ENCODE peak calls at places on chromosomes 16 and 17, in seven cellular contexts. H, C, M, Q, B, R and F are unnamed samples.

GRCh38 chr16:49756971-49757743 is 98.8 kb downstream of the ZNF423 start:
- DNase-seq in H (no peak), C (no peak), M (peak), Q (no peak), B (peak), R (no peak), F (no peak)

GRCh38 chr16:51150894-51151320 is at the start of gene SALL1:
- DNase-seq in H (no peak), C (no peak), M (peak), Q (no peak), B (no peak), R (no peak), F (no peak)

GRCh38 chr17:5438716-5439445 is at the start of gene C1QBP:
- DNase-seq in H (peak), C (peak), M (peak), Q (peak), B (peak), R (peak), F (peak)

GRCh38 chr16:85173077-85173980 is 61.1 kb upstream of the CIBAR2 start:
- DNase-seq in H (no peak), C (no peak), M (peak), Q (no peak), B (peak), R (no peak), F (no peak)

GRCh38 chr16:35516551-35516950 is 2057.1 kb downstream of the TP53TG3F start:
- DNase-seq in H (no peak), C (no peak), M (no peak), Q (no peak), B (no peak), R (no peak), F (no peak)

GRCh38 chr16:89094252-89094901 is 725 bp downstream of the ACSF3 start:
- DNase-seq in H (no peak), C (no peak), M (no peak), Q (no peak), B (no peak), R (no peak), F (no peak)

GRCh38 chr16:70428178-70428998 is 10.5 kb downstream of the ST3GAL2 start:
- DNase-seq in H (peak), C (peak), M (peak), Q (peak), B (peak), R (peak), F (no peak)

GRCh38 chr17:35051579-35052239 is 11.8 kb downstream of the RFFL start:
- DNase-seq in H (no peak), C (no peak), M (peak), Q (no peak), B (peak), R (no peak), F (peak)

GRCh38 chr17:50218771-50219315 is 17.4 kb upstream of the COL1A1 start:
- DNase-seq in H (peak), C (peak), M (peak), Q (no peak), B (peak), R (no peak), F (no peak)

GRCh38 chr16:67917140-67917851 is 14.4 kb downstream of the CTRL start:
- DNase-seq in H (no peak), C (no peak), M (no peak), Q (no peak), B (no peak), R (no peak), F (no peak)

GRCh38 chr16:19093631-19094541 is 19.9 kb upstream of the ITPRIPL2 start:
- DNase-seq in H (no peak), C (no peak), M (no peak), Q (peak), B (no peak), R (no peak), F (no peak)

GRCh38 chr17:66695098-66695497 is 139.8 kb upstream of the CACNG5 start:
- DNase-seq in H (no peak), C (no peak), M (no peak), Q (no peak), B (no peak), R (no peak), F (no peak)

GRCh38 chr16:57013268-57013667 is 23.9 kb downstream of the NLRC5 start:
- DNase-seq in H (no peak), C (no peak), M (peak), Q (no peak), B (peak), R (no peak), F (no peak)

GRCh38 chr16:85183564-85183963 is 71.3 kb upstream of the CIBAR2 start:
- DNase-seq in H (no peak), C (no peak), M (no peak), Q (no peak), B (no peak), R (no peak), F (no peak)

GRCh38 chr16:66741131-66741900 is 10.1 kb downstream of the DYNC1LI2 start:
- DNase-seq in H (peak), C (no peak), M (peak), Q (peak), B (peak), R (no peak), F (no peak)

GRCh38 chr16:87829123-87829980 is 40.0 kb downstream of the SLC7A5 start:
- DNase-seq in H (no peak), C (no peak), M (no peak), Q (no peak), B (no peak), R (no peak), F (no peak)

GRCh38 chr16:88970539-88971065 is 6.4 kb downstream of the CBFA2T3 start:
- DNase-seq in H (no peak), C (no peak), M (no peak), Q (no peak), B (no peak), R (no peak), F (no peak)

GRCh38 chr16:68936729-68937631 is 93.6 kb downstream of the TANGO6 start:
- DNase-seq in H (no peak), C (no peak), M (peak), Q (no peak), B (peak), R (no peak), F (no peak)

GRCh38 chr16:48611329-48612137 is 1.6 kb upstream of the N4BP1 start:
- DNase-seq in H (no peak), C (peak), M (no peak), Q (peak), B (no peak), R (peak), F (no peak)

GRCh38 chr17:2337811-2338657 is 733 bp downstream of the SGSM2 start:
- DNase-seq in H (no peak), C (peak), M (peak), Q (no peak), B (peak), R (peak), F (no peak)

GRCh38 chr16:85432606-85433005 is 180.5 kb upstream of the GSE1 start:
- DNase-seq in H (no peak), C (no peak), M (no peak), Q (no peak), B (no peak), R (no peak), F (no peak)

GRCh38 chr16:74111583-74111982 is 185.0 kb upstream of the PSMD7 start:
- DNase-seq in H (no peak), C (no peak), M (no peak), Q (no peak), B (no peak), R (no peak), F (no peak)

GRCh38 chr16:82016268-82016667 is 5.0 kb upstream of the SDR42E1 start:
- DNase-seq in H (peak), C (no peak), M (peak), Q (no peak), B (peak), R (no peak), F (no peak)
- TF ChIP-seq CTCF in H (peak), C (no peak), M (peak), Q (no peak), B (peak), R (peak), F (peak)

DNA sequence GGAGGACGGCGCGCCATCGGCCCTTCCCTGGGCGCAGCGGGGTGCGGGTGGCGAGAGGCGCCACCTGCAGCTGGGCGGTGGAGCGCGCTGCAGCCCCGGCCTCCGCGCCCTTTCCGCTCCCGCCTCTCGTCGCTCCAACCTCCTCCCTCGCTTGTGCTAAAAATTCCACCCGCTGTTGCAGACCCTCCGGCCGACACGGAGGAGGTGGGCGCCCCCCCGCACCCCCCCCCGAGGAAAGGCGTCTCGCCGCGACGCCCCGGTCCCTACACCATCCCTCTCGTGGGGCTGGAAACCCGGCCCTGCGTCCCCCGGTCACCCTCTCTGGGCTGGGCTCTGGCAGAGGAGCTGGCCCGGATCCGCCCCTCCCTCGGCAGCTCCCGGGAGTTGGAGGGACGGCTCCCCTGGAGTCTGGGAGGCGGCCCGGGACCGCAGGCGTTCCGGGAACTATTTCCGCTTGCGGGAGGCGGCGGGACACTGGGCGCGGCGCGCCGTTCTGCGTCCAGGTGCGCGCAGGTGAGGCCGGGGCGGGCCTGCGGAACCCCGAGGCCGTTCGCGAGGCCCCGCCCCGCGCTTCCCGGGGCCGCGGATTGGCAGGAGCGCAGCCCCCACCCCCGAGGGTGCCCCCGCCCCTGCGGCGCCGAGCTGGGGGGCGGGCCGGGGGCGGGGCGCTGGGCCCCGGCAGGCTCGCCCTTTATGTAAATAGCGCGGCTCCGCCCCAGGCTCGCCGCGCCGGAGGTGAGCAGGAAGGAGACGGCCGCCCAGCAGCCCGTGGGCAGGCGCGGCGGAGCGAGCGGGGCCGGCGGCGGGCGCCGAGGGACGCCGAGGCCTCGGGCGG is at the start of gene LLGL2:
- DNase-seq in H (no peak), C (peak), M (no peak), Q (peak), B (no peak), R (peak), F (no peak)
- TF ChIP-seq CTCF in H (peak), C (peak), M (no peak), Q (no peak), B (no peak), R (no peak), F (peak)

GRCh38 chr16:29951966-29952365 is 9.9 kb upstream of the TMEM219 start:
- DNase-seq in H (no peak), C (no peak), M (no peak), Q (no peak), B (no peak), R (peak), F (no peak)
- TF ChIP-seq CTCF in H (no peak), C (no peak), M (no peak), Q (no peak), B (no peak), R (no peak), F (no peak)

GRCh38 chr16:1812732-1813163 is 13.9 kb downstream of the HAGH start:
- DNase-seq in H (peak), C (no peak), M (peak), Q (no peak), B (peak), R (peak), F (no peak)
- TF ChIP-seq CTCF in H (peak), C (peak), M (peak), Q (no peak), B (peak), R (no peak), F (peak)

DNA sequence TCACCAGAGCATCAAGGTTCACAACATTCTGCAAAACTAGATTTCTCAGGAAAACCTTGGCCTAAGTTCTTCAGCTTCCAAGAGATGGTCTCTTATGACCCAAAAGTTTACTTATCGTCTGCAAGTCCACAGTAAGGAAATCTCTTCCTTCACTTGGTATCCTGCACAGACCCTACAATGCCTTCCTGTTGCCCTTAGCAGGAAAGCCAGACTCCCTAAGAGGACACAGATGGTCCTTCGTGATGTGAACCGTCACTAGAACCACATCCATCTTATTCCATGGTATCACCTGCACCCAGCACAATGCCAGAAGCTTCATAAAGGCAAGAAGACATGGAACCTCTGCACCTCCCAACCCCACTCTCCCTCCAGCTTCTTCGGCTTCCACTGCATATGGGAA is 34.1 kb downstream of the CMC2 start:
- DNase-seq in H (no peak), C (no peak), M (no peak), Q (no peak), B (no peak), R (no peak), F (no peak)
- TF ChIP-seq CTCF in H (no peak), C (no peak), M (no peak), Q (no peak), B (no peak), R (no peak), F (no peak)

DNA sequence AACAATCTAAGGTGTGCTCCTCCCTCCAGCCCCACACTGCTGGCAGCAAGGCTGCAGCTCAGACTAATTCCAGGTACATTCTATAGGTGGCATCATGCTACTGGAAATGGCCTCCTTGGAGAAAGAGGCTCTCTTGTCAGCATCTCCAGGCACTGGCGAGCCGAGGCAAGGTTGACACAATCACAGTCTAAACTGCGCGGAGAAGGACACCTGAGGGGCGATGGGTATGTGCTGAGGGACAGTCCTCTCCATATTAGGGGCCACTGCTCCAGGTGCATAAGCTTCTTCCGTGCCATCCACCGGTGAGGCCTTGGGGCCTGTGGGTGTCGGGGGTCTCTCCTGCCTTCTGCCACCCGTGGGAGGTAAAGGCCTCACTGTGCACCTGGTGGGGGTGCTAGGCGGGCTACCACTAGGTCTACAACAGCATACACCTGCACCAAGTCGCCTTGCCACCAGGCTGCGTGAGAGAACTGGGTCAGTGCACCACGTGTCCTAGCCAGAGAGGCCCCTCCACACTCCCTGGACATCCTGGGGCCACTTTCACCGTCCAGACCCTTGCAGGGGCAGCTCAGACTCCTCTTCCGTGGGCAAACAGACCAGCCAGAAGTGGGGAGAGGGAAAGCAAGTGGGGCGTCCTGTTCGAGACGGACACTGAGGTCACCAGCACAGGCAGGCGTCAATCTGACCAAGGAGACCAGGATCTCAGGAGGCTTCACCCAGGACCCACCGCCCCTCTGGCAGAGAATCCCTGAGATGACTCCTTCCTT is 12.1 kb upstream of the CBX8 start:
- DNase-seq in H (no peak), C (peak), M (no peak), Q (no peak), B (no peak), R (no peak), F (no peak)
- TF ChIP-seq CTCF in H (peak), C (peak), M (no peak), Q (no peak), B (peak), R (no peak), F (peak)

DNA sequence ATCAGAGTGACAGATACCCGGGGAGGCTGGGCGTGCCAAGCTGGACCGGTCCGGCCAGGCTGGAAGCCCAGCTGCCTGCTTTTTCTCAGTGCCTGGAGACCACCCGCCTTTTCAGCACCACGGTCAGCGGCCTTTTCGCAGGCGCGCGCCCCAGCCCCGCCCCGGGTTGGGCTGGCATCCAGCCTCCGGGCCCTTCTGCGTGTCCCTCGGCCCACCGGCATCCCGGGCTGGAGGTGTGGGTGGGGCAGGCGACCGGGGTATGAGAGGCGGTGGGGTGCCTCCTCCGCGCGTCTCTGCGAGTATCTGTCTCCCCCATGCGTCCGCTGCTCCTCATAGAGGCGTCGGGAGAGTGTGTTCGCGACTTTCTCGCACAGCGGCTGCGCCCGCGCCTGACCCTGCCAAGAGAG is 102.5 kb downstream of the MRM1 start:
- DNase-seq in H (no peak), C (peak), M (peak), Q (no peak), B (peak), R (peak), F (no peak)
- TF ChIP-seq CTCF in H (no peak), C (no peak), M (no peak), Q (no peak), B (no peak), R (no peak), F (no peak)

GRCh38 chr17:8789743-8790142 is 9.4 kb downstream of the MFSD6L start:
- DNase-seq in H (no peak), C (no peak), M (no peak), Q (no peak), B (no peak), R (no peak), F (no peak)

GRCh38 chr17:8793649-8794048 is 5.5 kb downstream of the MFSD6L start:
- DNase-seq in H (no peak), C (no peak), M (no peak), Q (peak), B (no peak), R (no peak), F (no peak)

GRCh38 chr17:8792646-8793045 is 6.5 kb downstream of the MFSD6L start:
- DNase-seq in H (no peak), C (no peak), M (no peak), Q (no peak), B (no peak), R (no peak), F (no peak)

GRCh38 chr17:8791910-8792270 is 7.3 kb downstream of the MFSD6L start:
- DNase-seq in H (no peak), C (no peak), M (peak), Q (peak), B (peak), R (no peak), F (no peak)

DNA sequence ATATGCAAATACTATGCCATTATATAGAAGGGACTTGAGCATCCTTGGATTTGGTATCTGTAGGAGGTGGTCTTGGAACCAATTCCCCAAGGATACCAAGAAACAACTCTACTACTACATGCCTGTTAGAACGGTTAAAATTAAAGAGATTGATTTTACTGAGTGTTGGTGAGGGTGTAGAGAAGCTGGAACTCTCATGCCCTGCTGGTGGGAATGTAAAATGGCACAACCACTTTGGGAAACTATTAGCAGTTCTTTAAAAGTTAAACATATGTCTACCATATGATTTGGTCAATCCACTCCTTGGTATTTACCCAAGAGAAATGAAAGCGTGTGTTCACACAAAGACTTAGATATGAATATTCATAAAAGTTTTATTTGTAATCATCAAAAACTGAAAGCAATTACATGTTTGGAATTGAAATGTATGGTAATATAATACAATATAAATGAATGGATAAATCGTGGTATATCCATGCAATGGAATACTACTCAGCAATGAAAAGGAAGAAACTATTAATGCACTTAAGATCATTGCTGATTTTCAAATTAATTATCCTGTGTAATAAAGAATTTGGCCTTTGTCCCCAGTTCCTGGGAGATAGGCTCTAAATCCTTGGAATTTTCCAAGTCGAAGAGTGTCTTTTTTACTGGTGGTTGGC is 7.8 kb downstream of the MFSD6L start:
- DNase-seq in H (no peak), C (no peak), M (no peak), Q (no peak), B (no peak), R (no peak), F (no peak)
- TF ChIP-seq CTCF in H (no peak), C (no peak), M (no peak), Q (no peak), B (peak), R (no peak), F (peak)

DNA sequence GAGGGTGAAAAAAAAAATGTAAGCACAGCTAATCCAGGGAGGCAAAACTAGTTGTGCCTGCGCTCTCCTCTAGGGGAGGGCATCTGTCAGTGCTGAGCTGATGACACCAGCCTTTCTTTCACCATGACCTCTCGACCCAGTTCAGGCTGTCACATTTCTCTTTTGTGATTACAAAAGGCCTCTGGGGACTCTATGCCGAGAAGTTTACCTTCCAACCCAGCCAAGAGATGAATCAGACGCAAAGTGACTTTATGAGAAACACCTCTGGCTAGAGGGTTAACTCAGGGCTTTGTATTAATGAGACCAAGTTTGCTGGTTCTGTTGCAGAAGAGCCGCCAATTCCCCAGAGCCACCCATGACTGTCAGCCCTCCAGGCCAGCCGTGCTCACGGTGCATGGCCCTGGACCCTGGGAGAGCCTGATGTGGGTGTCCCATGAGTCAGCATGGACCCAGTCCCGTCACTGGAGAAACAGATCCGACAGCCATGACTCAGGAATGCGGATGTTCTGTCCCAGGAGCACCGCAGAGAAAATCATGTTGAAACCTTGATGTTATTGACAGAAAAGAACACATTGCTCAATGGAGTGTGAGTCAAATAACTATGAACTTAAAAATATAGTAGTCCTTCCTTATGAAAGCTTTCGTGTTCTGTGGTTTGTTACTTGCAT is 437.2 kb downstream of the HS3ST3B1 start:
- DNase-seq in H (peak), C (no peak), M (peak), Q (peak), B (peak), R (no peak), F (no peak)
- TF ChIP-seq CTCF in H (peak), C (no peak), M (peak), Q (peak), B (no peak), R (no peak), F (peak)